ENCODE peak calls at places on chromosomes 7 and 10, in five cellular contexts. H is body of pancreas, R is B cell, J is HFF-Myc, C is BJ. Y is an unnamed sample.

GRCh38 chr10:79127151-79127961 is 58.6 kb downstream of the ZMIZ1 start:
- DNase-seq in H (peak; percentile 98), R (no peak), J (no peak), C (no peak), Y (no peak)

GRCh38 chr10:132297521-132297920 is 10.2 kb downstream of the STK32C start:
- DNase-seq in H (no peak), R (no peak), J (no peak), C (no peak), Y (no peak)

GRCh38 chr10:70232155-70232858 is 922 bp downstream of the PPA1 start:
- DNase-seq in H (peak; percentile 79), R (no peak), J (no peak), C (no peak), Y (no peak)

GRCh38 chr7:110177463-110177862 is 913.5 kb upstream of the LRRN3 start:
- DNase-seq in H (no peak), R (no peak), J (no peak), C (no peak), Y (no peak)

GRCh38 chr7:46385662-46386309 is 464.7 kb upstream of the IGFBP3 start:
- DNase-seq in H (no peak), R (no peak), J (no peak), C (peak; percentile 96), Y (no peak)

GRCh38 chr10:2476236-2476814 is 591.0 kb upstream of the PFKP start:
- DNase-seq in H (no peak), R (no peak), J (no peak), C (no peak), Y (no peak)

GRCh38 chr7:36677769-36678435 is 46.4 kb downstream of the AOAH start:
- DNase-seq in H (no peak), R (no peak), J (no peak), C (no peak), Y (no peak)

GRCh38 chr10:68973975-68974374 is 14.6 kb upstream of the KIFBP start:
- DNase-seq in H (no peak), R (no peak), J (no peak), C (no peak), Y (no peak)

GRCh38 chr7:117176311-117176710 is 146.5 kb downstream of the WNT2 start:
- DNase-seq in H (no peak), R (no peak), J (no peak), C (no peak), Y (no peak)

GRCh38 chr7:22395222-22395621 is 38.3 kb upstream of the RAPGEF5 start:
- DNase-seq in H (no peak), R (no peak), J (no peak), C (no peak), Y (no peak)

GRCh38 chr10:117431160-117431559 is 55.9 kb upstream of the PDZD8 start:
- DNase-seq in H (no peak), R (no peak), J (no peak), C (no peak), Y (no peak)
- TF ChIP-seq CTCF in H (no peak), R (no peak), J (no peak), C (peak; percentile 31), Y (no peak)

GRCh38 chr7:112357136-112357535 is 93.1 kb upstream of the IFRD1 start:
- DNase-seq in H (no peak), R (no peak), J (no peak), C (no peak), Y (no peak)
- TF ChIP-seq CTCF in H (no peak), R (no peak), J (no peak), C (no peak), Y (no peak)

DNA sequence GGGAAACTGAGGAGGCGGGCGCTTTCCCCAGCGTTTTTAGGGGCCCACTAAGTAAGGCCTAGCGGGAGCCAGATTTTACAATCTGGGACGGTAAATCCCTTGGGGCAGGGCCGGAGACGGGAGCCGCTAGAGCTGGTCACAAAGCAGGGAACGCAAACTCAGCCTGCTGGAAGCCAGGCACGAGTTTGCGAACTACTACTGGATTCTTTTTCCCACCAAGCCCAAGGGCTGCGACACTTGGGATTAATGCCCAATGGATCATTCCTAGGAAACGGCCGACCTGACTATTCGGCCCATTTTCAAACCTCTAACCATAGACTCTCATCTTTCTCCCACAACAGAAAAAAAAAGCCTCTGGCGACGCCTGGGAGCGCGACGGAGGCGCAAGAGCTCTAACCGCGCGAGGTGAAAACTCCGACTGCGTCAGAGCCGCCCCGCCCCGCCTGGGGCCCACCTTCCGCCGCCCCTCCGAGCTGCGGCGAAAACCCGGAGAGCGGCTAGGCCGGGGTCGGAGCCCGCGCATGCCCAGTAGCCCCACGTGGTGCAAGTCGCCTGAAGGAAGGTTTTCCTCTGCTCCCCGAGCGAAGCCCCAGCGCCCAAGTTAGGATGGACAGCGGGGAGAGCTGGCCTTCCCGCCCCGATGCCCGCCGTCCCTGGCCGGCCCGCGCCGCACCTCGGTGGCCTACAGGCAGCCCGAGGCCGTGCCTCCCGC is 554 bp upstream of the SGMS1 start:
- DNase-seq in H (peak; percentile 95), R (peak; percentile 94), J (peak; percentile 68), C (peak; percentile 54), Y (peak; percentile 96)
- TF ChIP-seq CTCF in H (peak; percentile 20), R (no peak), J (no peak), C (no peak), Y (no peak)

DNA sequence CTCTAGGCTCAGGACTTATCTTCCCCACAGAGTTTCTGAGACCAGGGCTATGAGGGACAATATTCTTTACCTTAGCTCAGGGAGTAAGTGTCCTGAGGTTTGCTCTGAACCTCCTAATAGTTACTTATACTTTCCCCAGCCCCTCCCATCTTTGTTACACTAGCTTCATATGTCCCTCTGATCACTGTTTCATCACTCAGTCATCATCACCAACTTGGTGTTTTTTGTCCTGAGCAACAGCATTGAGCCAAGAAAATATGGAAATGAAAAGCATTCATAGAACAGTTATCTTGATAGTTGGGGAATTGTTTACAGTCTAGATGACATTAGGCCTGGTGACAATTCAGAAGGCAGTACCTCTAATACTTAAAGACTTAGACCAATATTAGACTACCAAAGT is at the start of gene PRSS37:
- DNase-seq in H (no peak), R (no peak), J (no peak), C (no peak), Y (no peak)
- TF ChIP-seq CTCF in H (no peak), R (no peak), J (no peak), C (no peak), Y (no peak)

GRCh38 chr10:125448596-125448995 is 234.4 kb downstream of the TEX36 start:
- DNase-seq in H (peak; percentile 48), R (no peak), J (no peak), C (no peak), Y (no peak)
- TF ChIP-seq CTCF in H (peak; percentile 40), R (peak; percentile 16), J (peak; percentile 73), C (peak; percentile 51), Y (peak; percentile 34)

DNA sequence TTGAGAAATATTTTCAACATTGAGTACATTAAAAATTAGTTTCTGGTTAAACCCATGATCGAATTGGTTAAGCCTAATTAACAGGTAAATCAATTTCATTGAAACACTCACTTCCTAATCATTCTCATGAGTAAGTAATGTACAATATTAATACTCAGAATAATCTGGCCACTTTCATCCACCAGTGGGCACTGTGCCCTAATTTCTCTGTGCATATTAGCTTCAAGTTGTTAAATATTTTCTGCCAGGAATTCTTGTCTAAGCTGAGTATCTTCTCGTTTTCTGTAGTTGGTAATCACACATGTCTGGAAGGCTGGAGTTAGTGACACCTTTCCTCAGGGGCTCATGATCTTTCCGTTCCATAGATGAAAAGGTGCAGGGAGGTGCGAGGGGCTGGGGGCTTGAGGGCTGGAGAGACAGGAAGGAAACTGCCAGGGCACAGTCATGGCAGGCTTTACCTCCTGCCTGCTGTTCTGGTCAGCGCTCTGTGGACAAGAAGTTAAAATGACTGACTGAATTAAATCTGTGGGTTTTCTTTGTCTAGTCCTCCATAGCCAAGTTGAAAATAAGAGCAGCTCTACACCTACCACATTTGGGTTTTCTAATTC is 71.9 kb downstream of the WIPF3 start:
- DNase-seq in H (peak; percentile 69), R (peak; percentile 54), J (peak; percentile 21), C (no peak), Y (peak; percentile 55)
- TF ChIP-seq CTCF in H (peak; percentile 50), R (peak; percentile 77), J (peak; percentile 61), C (peak; percentile 59), Y (no peak)

DNA sequence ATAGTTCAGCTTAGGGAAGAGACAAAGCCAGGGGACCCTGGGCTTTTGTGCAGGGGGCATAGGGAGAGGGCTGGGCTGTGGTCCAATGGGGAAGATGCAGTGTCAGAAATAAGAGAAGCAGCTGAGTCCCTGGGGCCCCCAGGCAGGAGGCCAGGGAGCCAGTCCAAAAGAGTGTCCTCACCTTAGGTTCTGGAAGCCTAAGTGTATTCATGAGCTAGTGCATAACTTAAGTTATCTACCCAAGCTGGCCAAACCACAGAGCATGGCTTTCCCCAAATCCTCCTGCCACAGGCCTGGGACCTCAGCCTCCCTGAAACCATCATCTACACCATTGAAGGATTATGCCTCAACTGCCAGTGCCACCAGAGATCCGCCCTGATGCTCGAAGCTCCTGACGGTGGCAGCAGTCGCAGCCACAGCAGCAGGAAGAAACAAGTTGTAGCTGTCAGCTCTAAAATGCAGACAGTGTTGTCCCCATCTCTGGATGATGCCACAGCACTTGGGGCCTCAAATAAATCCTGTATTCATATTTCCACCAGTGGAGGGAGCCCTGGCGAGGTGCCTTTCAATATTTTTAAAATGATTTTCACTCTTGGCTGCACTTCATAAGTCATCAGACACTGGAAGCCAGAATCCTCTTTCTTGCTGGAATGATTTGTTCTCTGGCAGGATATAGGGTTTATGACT is 574.6 kb downstream of the GRID1 start:
- DNase-seq in H (no peak), R (no peak), J (no peak), C (no peak), Y (no peak)
- TF ChIP-seq CTCF in H (no peak), R (no peak), J (no peak), C (no peak), Y (no peak)

GRCh38 chr10:12975266-12975665 is 26.2 kb downstream of the CCDC3 start:
- DNase-seq in H (no peak), R (no peak), J (no peak), C (no peak), Y (no peak)
- TF ChIP-seq CTCF in H (no peak), R (no peak), J (no peak), C (no peak), Y (no peak)

DNA sequence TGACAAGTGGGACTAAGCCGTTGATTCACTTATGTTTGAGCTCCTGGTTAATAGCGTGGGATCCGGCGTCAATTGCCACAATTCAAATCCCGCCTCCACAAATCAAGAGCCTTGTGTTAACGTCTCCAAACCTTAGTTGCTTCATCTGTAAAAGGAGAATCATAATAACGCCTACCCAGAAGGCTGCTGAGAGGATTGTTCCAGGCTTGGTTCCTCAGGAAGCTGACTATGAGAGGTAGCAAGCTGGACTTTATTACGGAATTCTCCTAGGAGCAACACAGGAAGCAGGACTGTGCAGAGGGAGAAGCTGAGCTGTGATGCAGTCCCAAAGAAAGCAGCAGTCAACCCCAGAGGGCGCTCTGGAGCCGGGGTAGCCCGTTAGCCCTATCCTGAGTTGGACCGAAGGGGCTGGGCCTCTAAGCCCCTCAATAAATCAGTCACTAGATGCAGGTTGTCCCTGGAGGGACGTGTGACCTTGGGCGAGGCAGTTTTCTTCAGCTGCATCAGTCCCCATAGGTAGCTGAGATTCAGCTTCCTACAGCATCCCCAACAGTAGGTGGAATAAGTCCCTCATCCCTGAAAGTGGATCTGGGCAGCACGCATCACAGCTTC is 6.9 kb upstream of the BAG3 start:
- DNase-seq in H (no peak), R (no peak), J (no peak), C (no peak), Y (no peak)
- TF ChIP-seq CTCF in H (no peak), R (no peak), J (peak; percentile 42), C (peak; percentile 22), Y (no peak)

Y was measured in GM20000.